ENCODE peak calls at places on chromosomes 4 and X, in four cellular contexts. H, C, O and F are unnamed samples.

GRCh38 chrX:134542485-134542884 is 82.5 kb downstream of the HPRT1 start:
- DNase-seq in H (peak; percentile 49), C (no peak), O (no peak), F (no peak)

GRCh38 chr4:116001291-116001690 is 887.9 kb upstream of the NDST4 start:
- DNase-seq in H (peak; percentile 10), C (no peak), O (no peak), F (no peak)

GRCh38 chr4:7892212-7893019 is 47.2 kb downstream of the AFAP1 start:
- DNase-seq in H (no peak), C (no peak), O (no peak), F (peak; percentile 88)

GRCh38 chr4:81030617-81031388 is at the start of gene BMP3:
- DNase-seq in H (no peak), C (no peak), O (no peak), F (no peak)

GRCh38 chr4:30836231-30836630 is 116.1 kb downstream of the PCDH7 start:
- DNase-seq in H (no peak), C (no peak), O (no peak), F (no peak)

GRCh38 chr4:72286185-72286584 is 254.4 kb downstream of the NPFFR2 start:
- DNase-seq in H (peak; percentile 47), C (no peak), O (no peak), F (no peak)

GRCh38 chr4:71564775-71565174 is 219.1 kb downstream of the GC start:
- DNase-seq in H (no peak), C (no peak), O (no peak), F (no peak)

GRCh38 chr4:52588097-52588496 is 71.0 kb downstream of the USP46 start:
- DNase-seq in H (peak; percentile 31), C (no peak), O (no peak), F (peak; percentile 18)

GRCh38 chrX:14398725-14399124 is 130.6 kb upstream of the GLRA2 start:
- DNase-seq in H (no peak), C (no peak), O (no peak), F (no peak)

GRCh38 chr4:15690020-15690809 is 8.6 kb downstream of the FAM200B start:
- DNase-seq in H (no peak), C (no peak), O (no peak), F (no peak)

GRCh38 chrX:11180571-11180970 is 69.4 kb downstream of the HCCS start:
- DNase-seq in H (peak; percentile 1), C (no peak), O (no peak), F (no peak)

GRCh38 chr4:83250666-83251065 is 33.9 kb downstream of the COQ2 start:
- DNase-seq in H (no peak), C (no peak), O (no peak), F (no peak)

GRCh38 chr4:185880571-185880970 is 68.6 kb upstream of the SORBS2 start:
- DNase-seq in H (peak; percentile 20), C (no peak), O (no peak), F (no peak)

GRCh38 chr4:71550220-71551190 is 211.7 kb downstream of the SLC4A4 start:
- DNase-seq in H (peak; percentile 7), C (no peak), O (no peak), F (no peak)

GRCh38 chrX:24186483-24186882 is 37.0 kb downstream of the ZFX start:
- DNase-seq in H (no peak), C (no peak), O (no peak), F (no peak)

GRCh38 chr4:158513246-158513645 is 8.4 kb upstream of the RXFP1 start:
- DNase-seq in H (no peak), C (no peak), O (no peak), F (no peak)

GRCh38 chrX:150688911-150689451 is 4.2 kb upstream of the MTMR1 start:
- DNase-seq in H (peak; percentile 82), C (no peak), O (no peak), F (no peak)

GRCh38 chr4:87118826-87119225 is 101.6 kb downstream of the KLHL8 start:
- DNase-seq in H (no peak), C (no peak), O (no peak), F (no peak)

GRCh38 chr4:66574145-66574978 is 904.1 kb upstream of the EPHA5 start:
- DNase-seq in H (no peak), C (no peak), O (no peak), F (no peak)

GRCh38 chr4:186957952-186958555 is 234.4 kb upstream of the FAT1 start:
- DNase-seq in H (no peak), C (no peak), O (no peak), F (no peak)

GRCh38 chr4:114077610-114078009 is 98.2 kb upstream of the ARSJ start:
- DNase-seq in H (no peak), C (no peak), O (no peak), F (no peak)

GRCh38 chr4:19227701-19228100 is 1024.0 kb upstream of the SLIT2 start:
- DNase-seq in H (no peak), C (no peak), O (no peak), F (no peak)

GRCh38 chr4:107896651-107897050 is 34.7 kb upstream of the CYP2U1 start:
- DNase-seq in H (no peak), C (no peak), O (no peak), F (no peak)

GRCh38 chrX:54301516-54301915 is 56.3 kb downstream of the WNK3 start:
- DNase-seq in H (no peak), C (no peak), O (no peak), F (no peak)

GRCh38 chr4:85953651-85954018 is 406.2 kb downstream of the MAPK10 start:
- DNase-seq in H (no peak), C (no peak), O (no peak), F (no peak)

GRCh38 chrX:43728002-43728401 is 71.9 kb downstream of the MAOA start:
- DNase-seq in H (no peak), C (no peak), O (no peak), F (no peak)

GRCh38 chr4:147057631-147057980 is 111.9 kb upstream of the TTC29 start:
- DNase-seq in H (no peak), C (no peak), O (no peak), F (no peak)

GRCh38 chr4:183241322-183241640 is 78.8 kb downstream of the CLDN22 start:
- DNase-seq in H (no peak), C (no peak), O (no peak), F (no peak)

GRCh38 chrX:104172121-104172520 is 5.9 kb downstream of the FAM199X start:
- DNase-seq in H (no peak), C (no peak), O (no peak), F (no peak)

GRCh38 chr4:10260777-10261176 is 144.2 kb upstream of the WDR1 start:
- DNase-seq in H (no peak), C (no peak), O (no peak), F (no peak)

GRCh38 chr4:140286503-140286902 is 86.9 kb upstream of the SCOC start:
- DNase-seq in H (no peak), C (no peak), O (no peak), F (peak; percentile 58)

GRCh38 chr4:173252024-173252935 is 81.9 kb downstream of the HMGB2 start:
- DNase-seq in H (peak; percentile 94), C (no peak), O (no peak), F (no peak)

GRCh38 chr4:140811429-140811828 is 55.2 kb upstream of the TBC1D9 start:
- DNase-seq in H (no peak), C (no peak), O (no peak), F (no peak)

GRCh38 chr4:57131849-57132745 is 21.9 kb upstream of the IGFBP7 start:
- DNase-seq in H (peak; percentile 79), C (no peak), O (no peak), F (no peak)

GRCh38 chr4:56768772-56769171 is 52.7 kb downstream of the SPINK2 start:
- DNase-seq in H (peak; percentile 15), C (no peak), O (no peak), F (no peak)

GRCh38 chr4:46648088-46648744 is 258.3 kb upstream of the GABRA2 start:
- DNase-seq in H (peak; percentile 91), C (no peak), O (no peak), F (peak; percentile 52)

GRCh38 chrX:112662559-112663427 is 16.9 kb downstream of the LHFPL1 start:
- DNase-seq in H (no peak), C (no peak), O (no peak), F (no peak)

GRCh38 chr4:7444314-7444713 is 9.6 kb upstream of the PSAPL1 start:
- DNase-seq in H (no peak), C (no peak), O (no peak), F (no peak)

GRCh38 chrX:118207831-118208453 is 91.3 kb upstream of the KLHL13 start:
- DNase-seq in H (peak; percentile 50), C (no peak), O (no peak), F (no peak)